ENCODE peak calls at places on chromosome X, in six cellular contexts. Y, M, H, W, N and Q are unnamed samples.
A peak's percentile ranks its signal among the peaks of the same experiment; 100 is the strongest.

GRCh38 chrX:10022580-10023245 is 55.6 kb downstream of the CLDN34 start:
- DNase-seq in M (no peak), H (no peak), Y (peak; percentile 65), W (no peak), N (no peak), Q (no peak)

GRCh38 chrX:43655961-43656494 is at the start of gene MAOA:
- DNase-seq in W (peak; percentile 35), M (peak; percentile 80), Y (peak; percentile 92), N (peak; percentile 82), H (peak; percentile 89), Q (no peak)

GRCh38 chrX:68249401-68249831 is 183.9 kb downstream of the OPHN1 start:
- DNase-seq in H (no peak), W (no peak), M (no peak), Y (no peak), N (no peak), Q (no peak)

GRCh38 chrX:84189125-84189524 is 1.1 kb upstream of the RPS6KA6 start:
- DNase-seq in M (no peak), Y (no peak), N (no peak), H (no peak), W (no peak), Q (no peak)

GRCh38 chrX:71859637-71860036 is 51.0 kb upstream of the NHSL2 start:
- DNase-seq in Y (no peak), W (peak; percentile 17), N (no peak), M (peak; percentile 67), H (no peak), Q (no peak)

GRCh38 chrX:154374361-154375155 is at the start of gene FLNA:
- DNase-seq in Y (no peak), M (peak; percentile 83), N (no peak), W (peak; percentile 33), H (no peak), Q (no peak)

GRCh38 chrX:5117816-5118215 is 1110.9 kb downstream of the NLGN4X start:
- DNase-seq in H (no peak), M (no peak), W (no peak), Y (no peak), N (no peak), Q (no peak)

GRCh38 chrX:134692990-134693389 is 34.7 kb upstream of the PLAC1 start:
- DNase-seq in H (no peak), Y (no peak), M (no peak), N (no peak), W (no peak), Q (no peak)

GRCh38 chrX:15815779-15816452 is 25.6 kb downstream of the ZRSR2 start:
- DNase-seq in M (peak; percentile 80), W (no peak), N (no peak), Y (no peak), H (no peak), Q (no peak)

GRCh38 chrX:129523076-129524055 is at the start of gene SMARCA1:
- DNase-seq in N (no peak), Y (peak; percentile 68), H (peak; percentile 53), M (peak; percentile 75), W (peak; percentile 13), Q (no peak)

GRCh38 chrX:150968862-150969720 is 14.0 kb upstream of the HMGB3 start:
- DNase-seq in M (peak; percentile 81), N (no peak), W (no peak), Y (no peak), H (no peak), Q (no peak)

GRCh38 chrX:39167791-39168190 is 366.5 kb downstream of the MID1IP1 start:
- DNase-seq in M (no peak), W (no peak), N (no peak), Y (no peak), H (no peak), Q (no peak)

GRCh38 chrX:153474718-153475117 is 4.3 kb upstream of the HAUS7 start:
- DNase-seq in W (no peak), H (peak; percentile 69), M (peak; percentile 68), Y (no peak), N (no peak), Q (no peak)

GRCh38 chrX:56804867-56805266 is 75.8 kb downstream of the NBDY start:
- DNase-seq in Y (no peak), W (no peak), N (peak; percentile 53), M (peak; percentile 10), H (no peak), Q (no peak)

GRCh38 chrX:15566244-15566643 is 34.5 kb downstream of the ACE2 start:
- DNase-seq in W (no peak), N (no peak), H (no peak), M (no peak), Y (no peak), Q (no peak)

GRCh38 chrX:9628779-9629493 is 136.7 kb downstream of the GPR143 start:
- DNase-seq in N (no peak), H (no peak), W (no peak), Y (no peak), M (no peak), Q (no peak)

GRCh38 chrX:25523574-25523973 is 507.8 kb upstream of the ARX start:
- DNase-seq in Y (no peak), M (peak; percentile 74), W (peak; percentile 11), H (no peak), N (no peak), Q (no peak)

GRCh38 chrX:78527263-78527662 is 131.9 kb downstream of the RTL3 start:
- DNase-seq in N (no peak), Y (no peak), H (no peak), M (no peak), W (no peak), Q (no peak)

GRCh38 chrX:1491851-1492349 is 39.2 kb upstream of the ASMTL start:
- DNase-seq in H (peak; percentile 31), Y (peak; percentile 24), W (no peak), M (peak; percentile 90), N (no peak), Q (no peak)

GRCh38 chrX:49308604-49309269 is 5.3 kb downstream of the GAGE10 start:
- DNase-seq in W (no peak), N (no peak), H (no peak), M (no peak), Y (no peak), Q (no peak)

GRCh38 chrX:119503484-119503861 is 35.2 kb downstream of the SLC25A5 start:
- DNase-seq in Y (peak; percentile 59), H (peak; percentile 62), N (no peak), W (no peak), M (peak; percentile 61), Q (peak; percentile 38)

GRCh38 chrX:1661922-1662221 is 47.0 kb downstream of the ASMT start:
- DNase-seq in W (no peak), H (no peak), Y (no peak), M (no peak), N (no peak), Q (no peak)

GRCh38 chrX:123869488-123869887 is 9.6 kb downstream of the XIAP start:
- DNase-seq in W (no peak), H (no peak), Y (no peak), M (no peak), N (no peak), Q (no peak)

GRCh38 chrX:110852180-110852579 is 56.6 kb upstream of the CHRDL1 start:
- DNase-seq in H (no peak), Y (no peak), N (no peak), W (peak; percentile 3), M (peak; percentile 61), Q (no peak)

GRCh38 chrX:39212456-39212855 is 411.2 kb downstream of the MID1IP1 start:
- DNase-seq in W (no peak), Y (no peak), M (no peak), H (no peak), N (no peak), Q (no peak)

GRCh38 chrX:121179972-121180371 is 132.6 kb downstream of the GLUD2 start:
- DNase-seq in M (no peak), H (no peak), Y (no peak), N (no peak), W (peak; percentile 2), Q (no peak)

GRCh38 chrX:99480728-99481127 is 929.3 kb downstream of the PCDH19 start:
- DNase-seq in M (no peak), Y (no peak), N (no peak), W (no peak), H (no peak), Q (no peak)

GRCh38 chrX:139025822-139026221 is 314.3 kb upstream of the FGF13 start:
- DNase-seq in M (no peak), H (no peak), Y (no peak), N (no peak), W (no peak), Q (no peak)

GRCh38 chrX:50638123-50638522 is 167.5 kb upstream of the DGKK start:
- DNase-seq in M (no peak), N (no peak), H (no peak), W (no peak), Y (no peak), Q (no peak)

GRCh38 chrX:139892512-139892911 is 40.3 kb downstream of the ATP11C start:
- DNase-seq in Y (no peak), N (no peak), H (no peak), M (no peak), W (no peak), Q (no peak)